ENCODE peak calls at places on chromosomes 13 and 19, in four cellular contexts. P, Z, Y and C are unnamed samples.

GRCh38 chr13:96036515-96036914 is 16.7 kb downstream of the UGGT2 start:
- DNase-seq in Z (no peak), P (no peak), Y (no peak), C (no peak)

GRCh38 chr13:106049171-106049570 is 486.3 kb downstream of the EFNB2 start:
- DNase-seq in P (no peak), Z (no peak), Y (no peak), C (no peak)

GRCh38 chr13:41053384-41053826 is 7.9 kb upstream of the WBP4 start:
- DNase-seq in P (peak), Y (no peak), Z (no peak), C (peak)

GRCh38 chr19:1421958-1422305 is 14.5 kb downstream of the DAZAP1 start:
- DNase-seq in Y (no peak), P (no peak), Z (no peak), C (no peak)

GRCh38 chr19:1780272-1780957 is 27.1 kb downstream of the ONECUT3 start:
- DNase-seq in P (peak), Z (no peak), Y (no peak), C (no peak)

GRCh38 chr19:5893907-5894703 is 9.5 kb downstream of the NDUFA11 start:
- DNase-seq in Y (no peak), P (no peak), Z (no peak), C (peak)

GRCh38 chr13:68099616-68100015 is 869.5 kb upstream of the PCDH9 start:
- DNase-seq in Z (no peak), Y (peak), P (no peak), C (no peak)

GRCh38 chr13:34897220-34897619 is 44.9 kb upstream of the NBEA start:
- DNase-seq in Z (no peak), P (no peak), Y (no peak), C (no peak)

GRCh38 chr13:99366075-99366987 is 59.1 kb upstream of the GPR183 start:
- DNase-seq in P (no peak), Z (peak), Y (no peak), C (no peak)

GRCh38 chr13:77749481-77749880 is 52.0 kb downstream of the SLAIN1 start:
- DNase-seq in P (no peak), Z (no peak), Y (no peak), C (no peak)

GRCh38 chr19:52542984-52543664 is 15.7 kb downstream of the ZNF808 start:
- DNase-seq in Z (no peak), Y (peak), P (no peak), C (no peak)

GRCh38 chr19:14118165-14119051 is 846 bp upstream of the PRKACA start:
- DNase-seq in Z (peak), Y (peak), P (peak), C (peak)